ENCODE peak calls at places on chromosome 6, in eight cellular contexts. A is fibroblast of mammary gland, G is GM23338, N is GM12865, W is cardiac fibroblast, U is left ventricle myocardium inferior, O is AG04450, L is aorta. C is an unnamed sample.

GRCh38 chr6:71465096-71465495 is 176.5 kb downstream of the OGFRL1 start:
- DNase-seq in A (no peak), G (no peak), N (no peak), L (no peak), W (no peak), U (no peak), O (no peak), C (no peak)

GRCh38 chr6:42088101-42088591 is 37.8 kb downstream of the TAF8 start:
- DNase-seq in U (peak), L (no peak), O (no peak), N (no peak), W (peak), A (peak), G (peak), C (peak)

GRCh38 chr6:110140650-110141049 is 38.8 kb downstream of the WASF1 start:
- DNase-seq in U (no peak), A (peak), W (peak), G (no peak), O (peak), N (no peak), L (no peak), C (no peak)

GRCh38 chr6:3457710-3458605 is 1.1 kb upstream of the SLC22A23 start:
- DNase-seq in W (peak), N (no peak), A (no peak), L (no peak), G (peak), U (no peak), O (no peak), C (peak)

GRCh38 chr6:94245395-94245794 is 826.0 kb upstream of the EPHA7 start:
- DNase-seq in N (no peak), L (no peak), W (no peak), G (peak), U (no peak), A (no peak), O (no peak), C (no peak)

GRCh38 chr6:28638915-28639314 is 113.2 kb downstream of the GPX5 start:
- DNase-seq in A (no peak), U (no peak), G (no peak), N (no peak), W (no peak), O (no peak), L (no peak), C (no peak)

GRCh38 chr6:32375739-32376529 is 4.2 kb upstream of the TSBP1 start:
- DNase-seq in U (no peak), G (no peak), L (no peak), O (no peak), W (no peak), N (peak), A (no peak), C (no peak)

GRCh38 chr6:156316613-156317012 is 460.6 kb upstream of the ARID1B start:
- DNase-seq in N (no peak), G (no peak), L (no peak), U (no peak), A (no peak), W (no peak), O (no peak), C (no peak)

GRCh38 chr6:53614676-53615075 is 50.9 kb downstream of the KLHL31 start:
- DNase-seq in O (no peak), G (no peak), N (no peak), U (no peak), W (no peak), A (no peak), L (no peak), C (no peak)

GRCh38 chr6:139932671-139933070 is 558.2 kb upstream of the CITED2 start:
- DNase-seq in N (no peak), G (no peak), O (no peak), U (no peak), A (peak), L (no peak), W (peak), C (no peak)

GRCh38 chr6:92723390-92723931 is 695.9 kb downstream of the EPHA7 start:
- DNase-seq in U (no peak), L (no peak), G (peak), A (no peak), W (no peak), N (no peak), O (no peak), C (no peak)

GRCh38 chr6:16700202-16700997 is 60.9 kb downstream of the ATXN1 start:
- DNase-seq in L (no peak), N (no peak), O (no peak), W (no peak), A (no peak), G (peak), U (no peak), C (peak)

GRCh38 chr6:145214570-145214969 is 520.8 kb downstream of the EPM2A start:
- DNase-seq in W (peak), O (no peak), G (peak), A (peak), N (peak), L (no peak), U (no peak), C (no peak)

GRCh38 chr6:164827537-164827936 is 481.9 kb downstream of the C6orf118 start:
- DNase-seq in W (no peak), L (no peak), G (no peak), U (no peak), N (no peak), A (no peak), O (no peak), C (no peak)

GRCh38 chr6:36934868-36935267 is 19.7 kb upstream of the PI16 start:
- DNase-seq in N (no peak), W (no peak), O (no peak), L (no peak), G (no peak), U (no peak), A (no peak), C (no peak)

GRCh38 chr6:36929607-36930006 is 24.9 kb upstream of the PI16 start:
- DNase-seq in U (no peak), N (no peak), W (peak), L (peak), A (peak), G (no peak), O (no peak), C (no peak)

GRCh38 chr6:36930483-36930882 is 24.1 kb upstream of the PI16 start:
- DNase-seq in O (no peak), U (no peak), N (no peak), W (no peak), G (no peak), L (peak), A (peak), C (no peak)

GRCh38 chr6:36936824-36937223 is 17.7 kb upstream of the PI16 start:
- DNase-seq in O (no peak), U (no peak), A (no peak), N (no peak), G (no peak), W (no peak), L (peak), C (peak)

GRCh38 chr6:36933102-36933501 is 21.4 kb upstream of the PI16 start:
- DNase-seq in G (no peak), N (no peak), O (no peak), W (peak), A (peak), L (no peak), U (no peak), C (no peak)
- H3K4me3 ChIP-seq in G (no peak), N (no peak), O (no peak), W (no peak), A (no peak), L (no peak), U (no peak), C (no peak)

GRCh38 chr6:14655201-14655988 is 537.8 kb downstream of the CD83 start:
- DNase-seq in A (no peak), W (no peak), G (no peak), N (no peak), O (no peak), L (no peak), U (no peak), C (no peak)
- H3K4me3 ChIP-seq in A (no peak), W (no peak), G (no peak), N (no peak), O (no peak), L (no peak), U (peak), C (no peak)

GRCh38 chr6:1390805-1391511 is 1.6 kb downstream of the FOXF2 start:
- DNase-seq in L (no peak), U (no peak), N (no peak), W (no peak), O (no peak), G (peak), A (peak), C (peak)
- H3K4me3 ChIP-seq in L (no peak), U (peak), N (no peak), W (no peak), O (peak), G (peak), A (peak), C (no peak)

GRCh38 chr6:90217621-90218496 is 78.8 kb downstream of the BACH2 start:
- DNase-seq in A (peak), U (no peak), N (no peak), L (peak), O (no peak), G (no peak), W (no peak), C (peak)
- H3K4me3 ChIP-seq in A (peak), U (peak), N (no peak), L (no peak), O (peak), G (no peak), W (no peak), C (peak)

GRCh38 chr6:73368675-73369074 is 1.0 kb downstream of the OOEP start:
- DNase-seq in A (no peak), G (no peak), N (no peak), W (no peak), U (no peak), O (no peak), L (no peak), C (no peak)

GRCh38 chr6:73369563-73369962 is at the start of gene OOEP:
- DNase-seq in A (no peak), U (no peak), N (no peak), O (no peak), G (no peak), L (no peak), W (no peak), C (no peak)

GRCh38 chr6:73371984-73372383 is 2.3 kb upstream of the OOEP start:
- DNase-seq in U (no peak), O (no peak), A (no peak), G (no peak), L (no peak), N (no peak), W (no peak), C (no peak)

GRCh38 chr6:73367761-73368355 is 1.8 kb downstream of the OOEP start:
- DNase-seq in A (no peak), G (no peak), U (no peak), W (peak), L (no peak), N (no peak), O (no peak), C (no peak)

GRCh38 chr6:73369157-73369556 is 540 bp downstream of the OOEP start:
- DNase-seq in A (no peak), W (no peak), O (no peak), U (no peak), L (no peak), N (no peak), G (no peak), C (no peak)
- H3K4me3 ChIP-seq in A (no peak), W (no peak), O (no peak), U (no peak), L (no peak), N (no peak), G (no peak), C (no peak)

DNA sequence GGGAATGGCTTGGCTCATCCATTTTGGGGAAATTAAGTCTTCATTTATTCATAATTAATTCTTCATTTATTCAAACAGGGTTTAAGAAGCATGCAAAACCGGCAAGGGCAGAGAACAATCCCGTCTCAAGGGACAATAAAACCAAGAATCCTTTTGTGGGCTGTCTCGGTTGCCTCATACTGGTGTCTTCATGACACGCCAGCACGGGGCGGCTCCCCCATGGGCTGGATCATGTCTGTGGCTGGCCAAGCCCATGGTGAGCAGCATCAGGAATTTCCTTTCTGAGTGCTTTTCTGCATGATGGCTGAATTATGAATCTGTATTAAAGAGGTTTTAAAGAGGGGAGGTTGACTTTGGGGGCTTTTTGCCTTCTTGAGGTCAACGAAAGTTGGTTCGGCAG is 38.3 kb upstream of the DUSP22 start:
- DNase-seq in N (no peak), A (no peak), U (no peak), G (no peak), W (no peak), O (no peak), L (no peak), C (no peak)
- H3K4me3 ChIP-seq in N (no peak), A (no peak), U (no peak), G (no peak), W (no peak), O (no peak), L (no peak), C (no peak)

DNA sequence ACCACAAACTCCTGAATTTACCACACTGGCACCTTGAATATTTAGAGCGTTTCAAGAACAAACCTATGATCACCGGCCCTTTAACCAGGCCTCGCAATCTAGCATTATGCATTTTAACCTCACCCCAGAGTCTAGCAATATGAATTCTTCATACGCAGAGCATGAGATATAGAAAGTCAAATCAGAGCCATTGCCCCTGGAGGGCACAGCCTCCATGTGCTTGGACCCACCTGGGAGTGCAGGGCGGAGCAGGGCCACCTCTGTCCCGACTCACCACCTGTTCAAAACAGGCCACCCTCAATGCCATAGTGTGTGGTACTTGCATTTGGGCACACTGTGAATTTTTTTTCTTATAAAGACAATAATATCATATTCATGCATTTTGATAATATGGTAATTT is 19.5 kb upstream of the AFDN start:
- DNase-seq in N (no peak), L (no peak), U (no peak), A (no peak), O (no peak), W (no peak), G (no peak), C (no peak)
- H3K4me3 ChIP-seq in N (no peak), L (no peak), U (no peak), A (no peak), O (no peak), W (no peak), G (no peak), C (no peak)

GRCh38 chr6:11386323-11386722 is 151.2 kb upstream of the TMEM170B start:
- DNase-seq in O (no peak), A (no peak), U (no peak), L (no peak), W (no peak), N (peak), G (no peak), C (no peak)
- H3K4me3 ChIP-seq in O (no peak), A (no peak), U (no peak), L (no peak), W (no peak), N (no peak), G (no peak), C (no peak)

GRCh38 chr6:33417127-33417902 is 592 bp downstream of the CUTA start:
- DNase-seq in N (peak), G (peak), U (no peak), A (peak), O (peak), L (no peak), W (peak), C (no peak)

GRCh38 chr6:33417903-33418689 is at the start of gene CUTA:
- DNase-seq in W (peak), U (peak), O (peak), L (peak), N (peak), A (peak), G (peak), C (peak)

GRCh38 chr6:33415831-33416230 is 2.1 kb downstream of the CUTA start:
- DNase-seq in U (no peak), W (no peak), G (no peak), L (no peak), A (no peak), O (no peak), N (no peak), C (no peak)

GRCh38 chr6:33414592-33415271 is 3.2 kb downstream of the CUTA start:
- DNase-seq in W (no peak), U (no peak), G (peak), L (no peak), A (no peak), N (no peak), O (no peak), C (peak)

GRCh38 chr6:33416386-33417126 is 1.4 kb downstream of the CUTA start:
- DNase-seq in W (no peak), A (peak), U (no peak), G (no peak), L (no peak), O (no peak), N (peak), C (no peak)
- H3K4me3 ChIP-seq in W (peak), A (peak), U (peak), G (peak), L (no peak), O (peak), N (peak), C (peak)

DNA sequence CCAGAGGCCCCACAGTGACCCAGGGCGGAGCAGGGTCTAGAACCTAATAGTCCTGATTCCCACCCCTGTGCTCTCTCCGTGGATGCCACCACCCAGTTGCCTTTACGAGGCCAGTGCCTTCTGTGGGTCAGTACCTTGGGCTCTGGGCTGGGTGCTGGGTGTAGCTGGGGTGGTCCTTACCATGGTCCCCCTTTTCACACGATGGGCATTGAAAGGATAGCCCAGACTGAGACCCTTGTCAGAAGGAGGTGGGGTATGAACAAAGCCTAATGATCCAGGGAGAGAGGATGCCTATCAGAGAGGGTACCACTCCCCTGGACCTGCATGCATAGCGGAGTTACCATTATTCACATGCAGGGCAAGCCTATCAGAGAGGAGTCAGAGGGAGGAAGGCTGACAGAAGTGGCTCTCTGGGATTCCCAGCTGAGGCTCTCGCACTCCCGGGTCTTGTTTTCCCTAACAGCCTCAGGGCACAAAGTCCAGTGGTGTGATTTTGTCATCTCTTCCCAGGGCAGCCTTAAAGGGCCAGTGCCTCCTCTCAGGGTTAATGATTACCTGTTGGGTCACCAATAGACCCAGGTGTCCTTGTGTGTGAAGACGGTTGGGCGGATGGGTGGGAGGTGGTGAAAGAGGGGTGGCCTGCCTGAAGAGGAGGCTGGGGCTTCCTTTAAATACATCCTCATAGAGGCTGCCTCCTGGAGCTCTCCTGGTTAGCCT is 36.2 kb downstream of the VEGFA start:
- DNase-seq in A (no peak), W (no peak), U (no peak), G (no peak), O (no peak), N (no peak), L (peak), C (no peak)
- H3K4me3 ChIP-seq in A (no peak), W (no peak), U (no peak), G (no peak), O (no peak), N (no peak), L (no peak), C (no peak)